ENCODE peak calls at places on chromosomes 13 and 19, in five cellular contexts. Z, A, J, N and Q are unnamed samples.

GRCh38 chr19:17522988-17523872 is 11.8 kb downstream of the PGLS start:
- DNase-seq in A (peak), J (no peak), Z (peak), N (peak), Q (no peak)

GRCh38 chr19:6078068-6078467 is 32.2 kb downstream of the RFX2 start:
- DNase-seq in N (no peak), Z (no peak), A (no peak), J (no peak), Q (no peak)

GRCh38 chr19:12767150-12767549 is 8.2 kb downstream of the HOOK2 start:
- DNase-seq in J (no peak), N (no peak), Z (no peak), A (no peak), Q (no peak)

GRCh38 chr19:2616741-2617392 is 85.6 kb downstream of the GNG7 start:
- DNase-seq in N (peak), J (no peak), Z (no peak), A (no peak), Q (no peak)

GRCh38 chr13:78630509-78630908 is 27.2 kb upstream of the POU4F1 start:
- DNase-seq in A (no peak), J (no peak), Z (no peak), N (no peak), Q (no peak)

GRCh38 chr19:21143846-21144245 is 2.0 kb downstream of the ZNF431 start:
- DNase-seq in A (no peak), N (no peak), Z (no peak), J (no peak), Q (no peak)

GRCh38 chr13:41502021-41502420 is 44.7 kb downstream of the RGCC start:
- DNase-seq in A (no peak), Z (no peak), J (no peak), N (no peak), Q (no peak)

GRCh38 chr13:99408703-99409000 is 92.6 kb upstream of the TM9SF2 start:
- DNase-seq in N (no peak), Z (no peak), A (no peak), J (no peak), Q (no peak)

GRCh38 chr19:38293281-38293680 is 10.8 kb upstream of the C19orf33 start:
- DNase-seq in N (no peak), A (no peak), Z (no peak), J (no peak), Q (no peak)

GRCh38 chr13:21344662-21345176 is 114.4 kb downstream of the ZDHHC20 start:
- DNase-seq in J (no peak), N (peak), Z (no peak), A (no peak), Q (no peak)

GRCh38 chr13:113298001-113298945 is 1.2 kb downstream of the LAMP1 start:
- DNase-seq in A (no peak), N (peak), Z (no peak), J (no peak), Q (no peak)

GRCh38 chr13:30880151-30880551 is 25.9 kb upstream of the MEDAG start:
- DNase-seq in A (no peak), Z (no peak), N (no peak), J (no peak), Q (no peak)

GRCh38 chr13:90717451-90717936 is 630.0 kb upstream of the MIR17HG start:
- DNase-seq in Z (no peak), N (no peak), J (no peak), A (no peak), Q (no peak)

GRCh38 chr19:8304841-8305621 is 3.1 kb downstream of the CD320 start:
- DNase-seq in A (no peak), J (peak), N (no peak), Z (no peak), Q (no peak)

GRCh38 chr19:10427169-10427568 is 6.8 kb downstream of the PDE4A start:
- DNase-seq in Z (no peak), A (no peak), N (no peak), J (no peak), Q (no peak)

GRCh38 chr13:20247963-20248362 is 15.8 kb upstream of the GJB6 start:
- DNase-seq in J (no peak), Z (no peak), A (no peak), N (no peak), Q (no peak)

GRCh38 chr19:46309056-46309455 is 12.2 kb downstream of the HIF3A start:
- DNase-seq in J (no peak), Z (no peak), N (no peak), A (no peak), Q (no peak)

GRCh38 chr13:46278474-46278873 is 66.7 kb downstream of the LRRC63 start:
- DNase-seq in J (no peak), A (no peak), N (no peak), Z (no peak), Q (no peak)

GRCh38 chr19:53786744-53787143 is 37.4 kb downstream of the NLRP12 start:
- DNase-seq in Z (no peak), N (no peak), A (no peak), J (no peak), Q (no peak)

GRCh38 chr13:109747524-109747923 is 38.9 kb downstream of the IRS2 start:
- DNase-seq in A (no peak), J (no peak), Z (no peak), N (no peak), Q (no peak)

GRCh38 chr13:22198656-22199217 is 527.9 kb downstream of the FGF9 start:
- DNase-seq in J (no peak), N (no peak), Z (no peak), A (no peak), Q (no peak)